ENCODE peak calls at places on chromosomes 6 and 20, in six cellular contexts. One of them, this sample, is unnamed.
A peak's percentile ranks its signal among the peaks of the same experiment; 100 is the strongest.

GRCh38 chr6:154127638-154128037 is 88.6 kb downstream of the OPRM1 start:
- DNase-seq in A549: no peak
- DNase-seq in H1: no peak
- DNase-seq in K562: no peak
- DNase-seq in HepG2: no peak
- DNase-seq in GM12878: no peak
- DNase-seq in this sample: peak; percentile 53

GRCh38 chr6:104884867-104885517 is 25.3 kb upstream of the HACE1 start:
- DNase-seq in A549: no peak
- DNase-seq in H1: no peak
- DNase-seq in K562: no peak
- DNase-seq in HepG2: no peak
- DNase-seq in GM12878: no peak
- DNase-seq in this sample: no peak

GRCh38 chr6:46507426-46507825 is 16.2 kb upstream of the RCAN2 start:
- DNase-seq in A549: no peak
- DNase-seq in H1: no peak
- DNase-seq in K562: no peak
- DNase-seq in HepG2: no peak
- DNase-seq in GM12878: no peak
- DNase-seq in this sample: no peak

GRCh38 chr6:38391909-38392614 is 247.7 kb downstream of the BTBD9 start:
- DNase-seq in A549: no peak
- DNase-seq in H1: no peak
- DNase-seq in K562: no peak
- DNase-seq in HepG2: no peak
- DNase-seq in GM12878: no peak
- DNase-seq in this sample: no peak

GRCh38 chr6:155787168-155787567 is 331.5 kb upstream of the NOX3 start:
- DNase-seq in A549: no peak
- DNase-seq in H1: no peak
- DNase-seq in K562: no peak
- DNase-seq in HepG2: no peak
- DNase-seq in GM12878: no peak
- DNase-seq in this sample: no peak

GRCh38 chr6:83868639-83869038 is 9.2 kb downstream of the CYB5R4 start:
- DNase-seq in A549: no peak
- DNase-seq in H1: no peak
- DNase-seq in K562: no peak
- DNase-seq in HepG2: no peak
- DNase-seq in GM12878: no peak
- DNase-seq in this sample: no peak

GRCh38 chr6:144360401-144360800 is 75.3 kb downstream of the UTRN start:
- DNase-seq in A549: no peak
- DNase-seq in H1: no peak
- DNase-seq in K562: no peak
- DNase-seq in HepG2: no peak
- DNase-seq in GM12878: no peak
- DNase-seq in this sample: no peak

GRCh38 chr6:43970913-43971775 is 156.1 kb downstream of the MRPL14 start:
- DNase-seq in A549: no peak
- DNase-seq in H1: no peak
- DNase-seq in K562: peak; percentile 69
- DNase-seq in HepG2: no peak
- DNase-seq in GM12878: no peak
- DNase-seq in this sample: no peak

GRCh38 chr20:34526466-34526865 is 10.2 kb downstream of the DYNLRB1 start:
- DNase-seq in A549: no peak
- DNase-seq in H1: no peak
- DNase-seq in K562: no peak
- DNase-seq in HepG2: no peak
- DNase-seq in GM12878: no peak
- DNase-seq in this sample: no peak

GRCh38 chr20:34045294-34045693 is 51.6 kb downstream of the RALY start:
- DNase-seq in A549: no peak
- DNase-seq in H1: no peak
- DNase-seq in K562: no peak
- DNase-seq in HepG2: peak; percentile 73
- DNase-seq in GM12878: no peak
- DNase-seq in this sample: peak; percentile 54

GRCh38 chr6:52543729-52544324 is 33.0 kb downstream of the TRAM2 start:
- DNase-seq in A549: no peak
- DNase-seq in H1: peak; percentile 19
- DNase-seq in K562: no peak
- DNase-seq in HepG2: peak; percentile 87
- DNase-seq in GM12878: no peak
- DNase-seq in this sample: no peak

GRCh38 chr6:29602564-29603361 is 17.8 kb downstream of the OR2H2 start:
- DNase-seq in A549: peak; percentile 20
- DNase-seq in H1: no peak
- DNase-seq in K562: peak; percentile 80
- DNase-seq in HepG2: peak; percentile 35
- DNase-seq in GM12878: no peak
- DNase-seq in this sample: peak; percentile 69

GRCh38 chr20:58634818-58635665 is 16.0 kb upstream of the STX16 start:
- DNase-seq in A549: no peak
- DNase-seq in H1: no peak
- DNase-seq in K562: peak; percentile 60
- DNase-seq in HepG2: no peak
- DNase-seq in GM12878: no peak
- DNase-seq in this sample: no peak

GRCh38 chr20:8166730-8167129 is 34.7 kb downstream of the PLCB1 start:
- DNase-seq in A549: no peak
- DNase-seq in H1: no peak
- DNase-seq in K562: no peak
- DNase-seq in HepG2: no peak
- DNase-seq in GM12878: no peak
- DNase-seq in this sample: no peak

GRCh38 chr20:34220581-34220980 is 20.6 kb upstream of the ASIP start:
- DNase-seq in A549: no peak
- DNase-seq in H1: no peak
- DNase-seq in K562: no peak
- DNase-seq in HepG2: no peak
- DNase-seq in GM12878: no peak
- DNase-seq in this sample: no peak

GRCh38 chr20:40336034-40336433 is 353.0 kb downstream of the MAFB start:
- DNase-seq in A549: no peak
- DNase-seq in H1: no peak
- DNase-seq in K562: no peak
- DNase-seq in HepG2: no peak
- DNase-seq in GM12878: no peak
- DNase-seq in this sample: no peak

GRCh38 chr20:605237-605636 is 4.9 kb downstream of the TCF15 start:
- DNase-seq in A549: no peak
- DNase-seq in H1: no peak
- DNase-seq in K562: no peak
- DNase-seq in HepG2: no peak
- DNase-seq in GM12878: no peak
- DNase-seq in this sample: no peak

GRCh38 chr20:4164246-4164645 is 148.9 kb upstream of the RNF24 start:
- DNase-seq in A549: no peak
- DNase-seq in H1: no peak
- DNase-seq in K562: no peak
- DNase-seq in HepG2: no peak
- DNase-seq in GM12878: no peak
- DNase-seq in this sample: no peak

GRCh38 chr6:36139431-36139830 is 9.1 kb downstream of the MAPK13 start:
- DNase-seq in A549: no peak
- DNase-seq in H1: no peak
- DNase-seq in K562: peak; percentile 56
- DNase-seq in HepG2: no peak
- DNase-seq in GM12878: no peak
- DNase-seq in this sample: peak; percentile 79

GRCh38 chr20:24850206-24850605 is 98.9 kb upstream of the CST7 start:
- DNase-seq in A549: no peak
- DNase-seq in H1: no peak
- DNase-seq in K562: no peak
- DNase-seq in HepG2: no peak
- DNase-seq in GM12878: no peak
- DNase-seq in this sample: no peak

GRCh38 chr20:31560094-31560899 is 44.8 kb upstream of the ID1 start:
- DNase-seq in A549: peak; percentile 78
- DNase-seq in H1: no peak
- DNase-seq in K562: peak; percentile 71
- DNase-seq in HepG2: peak; percentile 83
- DNase-seq in GM12878: no peak
- DNase-seq in this sample: peak; percentile 68

GRCh38 chr6:168310945-168311344 is 8.6 kb downstream of the DACT2 start:
- DNase-seq in A549: no peak
- DNase-seq in H1: no peak
- DNase-seq in K562: no peak
- DNase-seq in HepG2: no peak
- DNase-seq in GM12878: no peak
- DNase-seq in this sample: no peak
- TF ChIP-seq CHD2 in A549: no peak
- TF ChIP-seq CHD2 in H1: no peak
- TF ChIP-seq CHD2 in K562: no peak
- TF ChIP-seq CHD2 in HepG2: no peak
- TF ChIP-seq CHD2 in GM12878: no peak
- TF ChIP-seq CHD2 in this sample: no peak

DNA sequence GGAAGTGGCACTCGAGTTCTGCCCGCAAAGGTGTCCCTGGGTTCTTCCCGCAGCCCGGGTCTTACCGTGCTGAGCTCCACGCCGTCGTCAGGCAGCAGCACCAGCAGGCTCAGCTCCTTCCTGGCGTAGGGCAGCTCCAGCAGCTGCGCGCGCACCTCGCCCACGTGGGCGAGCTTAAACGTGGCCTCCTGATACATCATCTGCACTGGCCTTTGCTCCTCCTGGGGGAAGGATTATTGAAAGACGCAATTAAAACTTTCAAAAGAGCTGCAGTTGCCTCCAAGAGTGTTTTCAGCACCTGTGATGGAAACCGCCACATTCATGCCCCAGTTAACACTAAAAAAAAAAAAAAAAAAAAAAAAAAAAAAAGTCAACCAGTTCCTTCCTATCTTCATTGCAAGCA is 11.3 kb downstream of the SERPINB9 start:
- DNase-seq in A549: no peak
- DNase-seq in H1: no peak
- DNase-seq in K562: no peak
- DNase-seq in HepG2: no peak
- DNase-seq in GM12878: peak; percentile 89
- DNase-seq in this sample: no peak
- TF ChIP-seq CHD2 in A549: no peak
- TF ChIP-seq CHD2 in H1: no peak
- TF ChIP-seq CHD2 in K562: no peak
- TF ChIP-seq CHD2 in HepG2: no peak
- TF ChIP-seq CHD2 in GM12878: peak; percentile 61
- TF ChIP-seq CHD2 in this sample: no peak

GRCh38 chr6:55578537-55579363 is at the start of gene HMGCLL1:
- DNase-seq in A549: peak; percentile 31
- DNase-seq in H1: peak; percentile 54
- DNase-seq in K562: no peak
- DNase-seq in HepG2: no peak
- DNase-seq in GM12878: no peak
- DNase-seq in this sample: peak; percentile 74
- TF ChIP-seq CHD2 in A549: no peak
- TF ChIP-seq CHD2 in H1: no peak
- TF ChIP-seq CHD2 in K562: no peak
- TF ChIP-seq CHD2 in HepG2: no peak
- TF ChIP-seq CHD2 in GM12878: no peak
- TF ChIP-seq CHD2 in this sample: no peak

GRCh38 chr20:64102647-64103354 is 4.6 kb downstream of the NPBWR2 start:
- DNase-seq in A549: no peak
- DNase-seq in H1: no peak
- DNase-seq in K562: peak; percentile 32
- DNase-seq in HepG2: no peak
- DNase-seq in GM12878: no peak
- DNase-seq in this sample: no peak
- TF ChIP-seq CHD2 in A549: no peak
- TF ChIP-seq CHD2 in H1: no peak
- TF ChIP-seq CHD2 in K562: no peak
- TF ChIP-seq CHD2 in HepG2: no peak
- TF ChIP-seq CHD2 in GM12878: no peak
- TF ChIP-seq CHD2 in this sample: no peak

DNA sequence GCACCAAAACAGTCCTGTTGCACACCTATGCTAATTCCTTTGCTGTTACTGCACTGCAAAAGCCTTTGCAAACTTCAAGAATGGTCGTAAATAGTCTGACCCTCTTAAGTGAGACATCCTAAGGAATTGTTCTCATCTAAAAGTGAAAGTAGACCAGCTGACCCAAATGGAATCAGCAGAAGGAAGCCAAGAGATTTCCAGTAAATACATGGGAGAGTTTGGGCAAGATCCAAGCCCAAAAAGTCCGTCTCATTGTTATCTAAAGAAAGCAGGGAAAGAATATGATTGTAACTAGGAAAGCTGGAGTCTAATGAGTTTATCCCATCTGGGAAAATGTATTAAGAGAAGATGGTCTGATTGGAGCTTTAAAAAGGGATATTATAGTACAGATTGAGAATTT is 43.0 kb upstream of the HIVEP1 start:
- DNase-seq in A549: no peak
- DNase-seq in H1: no peak
- DNase-seq in K562: no peak
- DNase-seq in HepG2: no peak
- DNase-seq in GM12878: no peak
- DNase-seq in this sample: no peak
- TF ChIP-seq CHD2 in A549: no peak
- TF ChIP-seq CHD2 in H1: no peak
- TF ChIP-seq CHD2 in K562: no peak
- TF ChIP-seq CHD2 in HepG2: no peak
- TF ChIP-seq CHD2 in GM12878: no peak
- TF ChIP-seq CHD2 in this sample: no peak

GRCh38 chr6:126805861-126806260 is 312.6 kb upstream of the RSPO3 start:
- DNase-seq in A549: no peak
- DNase-seq in H1: no peak
- DNase-seq in K562: no peak
- DNase-seq in HepG2: no peak
- DNase-seq in GM12878: no peak
- DNase-seq in this sample: no peak

GRCh38 chr6:126803769-126804168 is 314.7 kb upstream of the RSPO3 start:
- DNase-seq in A549: no peak
- DNase-seq in H1: no peak
- DNase-seq in K562: no peak
- DNase-seq in HepG2: no peak
- DNase-seq in GM12878: no peak
- DNase-seq in this sample: no peak

DNA sequence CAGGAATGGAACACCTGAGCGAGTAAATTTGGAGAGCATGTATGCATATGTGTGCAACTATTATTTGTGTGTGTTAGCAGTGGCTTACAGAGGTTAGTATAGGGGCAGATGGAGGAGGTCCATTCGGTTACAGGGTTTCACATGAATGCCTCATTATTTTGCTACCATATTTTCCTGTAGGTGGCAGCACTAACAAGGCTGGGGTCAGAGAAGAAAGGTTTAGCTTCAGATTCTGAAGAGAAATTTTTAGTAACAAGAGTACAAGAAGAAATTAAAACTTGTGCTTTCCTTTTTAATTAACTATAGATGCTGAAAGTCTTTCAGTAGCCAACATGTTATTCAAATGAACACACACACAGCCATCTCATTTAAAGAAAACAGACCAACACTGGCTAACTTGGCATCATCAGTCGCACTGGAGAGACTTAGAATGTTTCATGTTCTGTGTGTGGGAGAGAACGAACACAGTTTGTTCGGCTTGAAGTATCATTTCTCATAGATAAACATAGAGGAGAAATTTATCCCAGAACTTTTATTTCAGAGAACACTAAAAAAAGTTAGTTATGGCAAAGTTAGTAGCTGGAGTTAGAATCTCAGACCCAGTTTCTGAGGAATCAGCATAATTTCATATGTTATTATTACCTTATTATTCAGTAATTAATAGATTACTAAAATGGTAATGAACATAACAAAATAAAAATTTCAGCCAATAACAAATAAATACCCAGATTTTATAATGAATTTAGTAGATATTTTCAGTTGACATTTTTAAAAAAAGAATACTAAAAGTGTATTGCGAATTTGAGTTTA is 314.0 kb upstream of the RSPO3 start:
- DNase-seq in A549: peak; percentile 8
- DNase-seq in H1: no peak
- DNase-seq in K562: peak; percentile 36
- DNase-seq in HepG2: peak; percentile 51
- DNase-seq in GM12878: no peak
- DNase-seq in this sample: peak; percentile 24
- TF ChIP-seq CHD2 in A549: no peak
- TF ChIP-seq CHD2 in H1: no peak
- TF ChIP-seq CHD2 in K562: no peak
- TF ChIP-seq CHD2 in HepG2: no peak
- TF ChIP-seq CHD2 in GM12878: no peak
- TF ChIP-seq CHD2 in this sample: no peak